ENCODE peak calls at places on chromosome 11, in four cellular contexts. One of them, this sample, is unnamed.

GRCh38 chr11:128553662-128554392 is 33.5 kb downstream of the ETS1 start:
- DNase-seq in NCI-H1417: no peak
- DNase-seq in HepG2: no peak
- DNase-seq in HFF-Myc: no peak
- DNase-seq in this sample: no peak

GRCh38 chr11:3037041-3037944 is 19.9 kb downstream of the CARS1 start:
- DNase-seq in NCI-H1417: peak
- DNase-seq in HepG2: peak
- DNase-seq in HFF-Myc: no peak
- DNase-seq in this sample: peak

GRCh38 chr11:79220171-79220570 is 220.7 kb downstream of the TENM4 start:
- DNase-seq in NCI-H1417: no peak
- DNase-seq in HepG2: no peak
- DNase-seq in HFF-Myc: no peak
- DNase-seq in this sample: no peak

GRCh38 chr11:86738615-86739014 is 61.7 kb upstream of the PRSS23 start:
- DNase-seq in NCI-H1417: no peak
- DNase-seq in HepG2: no peak
- DNase-seq in HFF-Myc: no peak
- DNase-seq in this sample: no peak

GRCh38 chr11:78277314-78277994 is 88.7 kb downstream of the USP35 start:
- DNase-seq in NCI-H1417: no peak
- DNase-seq in HepG2: peak
- DNase-seq in HFF-Myc: no peak
- DNase-seq in this sample: no peak

GRCh38 chr11:118633979-118634378 is 26.6 kb downstream of the PHLDB1 start:
- DNase-seq in NCI-H1417: no peak
- DNase-seq in HepG2: no peak
- DNase-seq in HFF-Myc: no peak
- DNase-seq in this sample: no peak

GRCh38 chr11:11148104-11148509 is 204.9 kb downstream of the CSNK2A3 start:
- DNase-seq in NCI-H1417: no peak
- DNase-seq in HepG2: no peak
- DNase-seq in HFF-Myc: peak
- DNase-seq in this sample: no peak

GRCh38 chr11:13008625-13009475 is at the start of gene RASSF10:
- DNase-seq in NCI-H1417: peak
- DNase-seq in HepG2: no peak
- DNase-seq in HFF-Myc: no peak
- DNase-seq in this sample: peak

GRCh38 chr11:61140416-61140815 is 20.8 kb downstream of the VPS37C start:
- DNase-seq in NCI-H1417: no peak
- DNase-seq in HepG2: no peak
- DNase-seq in HFF-Myc: no peak
- DNase-seq in this sample: no peak

GRCh38 chr11:114297806-114298700 is 1.9 kb downstream of the NNMT start:
- DNase-seq in NCI-H1417: no peak
- DNase-seq in HepG2: no peak
- DNase-seq in HFF-Myc: no peak
- DNase-seq in this sample: no peak

GRCh38 chr11:27041141-27041869 is 690 bp downstream of the BBOX1 start:
- DNase-seq in NCI-H1417: no peak
- DNase-seq in HepG2: no peak
- DNase-seq in HFF-Myc: no peak
- DNase-seq in this sample: no peak

GRCh38 chr11:1122356-1123002 is 35.3 kb upstream of the MUC5AC start:
- DNase-seq in NCI-H1417: no peak
- DNase-seq in HepG2: no peak
- DNase-seq in HFF-Myc: no peak
- DNase-seq in this sample: no peak

GRCh38 chr11:8612522-8612921 is 18.5 kb upstream of the STK33 start:
- DNase-seq in NCI-H1417: no peak
- DNase-seq in HepG2: no peak
- DNase-seq in HFF-Myc: no peak
- DNase-seq in this sample: no peak

GRCh38 chr11:76787911-76788596 is 4.9 kb downstream of the TSKU start:
- DNase-seq in NCI-H1417: no peak
- DNase-seq in HepG2: peak
- DNase-seq in HFF-Myc: no peak
- DNase-seq in this sample: no peak

GRCh38 chr11:109435121-109435742 is 13.2 kb downstream of the C11orf87 start:
- DNase-seq in NCI-H1417: no peak
- DNase-seq in HepG2: no peak
- DNase-seq in HFF-Myc: no peak
- DNase-seq in this sample: no peak

GRCh38 chr11:93572621-93573020 is 29.4 kb upstream of the SMCO4 start:
- DNase-seq in NCI-H1417: no peak
- DNase-seq in HepG2: no peak
- DNase-seq in HFF-Myc: no peak
- DNase-seq in this sample: no peak

GRCh38 chr11:102142333-102142732 is 32.1 kb downstream of the YAP1 start:
- DNase-seq in NCI-H1417: no peak
- DNase-seq in HepG2: no peak
- DNase-seq in HFF-Myc: no peak
- DNase-seq in this sample: no peak

GRCh38 chr11:46615756-46616155 is 1.3 kb downstream of the HARBI1 start:
- DNase-seq in NCI-H1417: no peak
- DNase-seq in HepG2: no peak
- DNase-seq in HFF-Myc: no peak
- DNase-seq in this sample: no peak

GRCh38 chr11:45659818-45660160 is 5.6 kb downstream of the CHST1 start:
- DNase-seq in NCI-H1417: no peak
- DNase-seq in HepG2: no peak
- DNase-seq in HFF-Myc: no peak
- DNase-seq in this sample: no peak

GRCh38 chr11:118211006-118211405 is 13.8 kb downstream of the JAML start:
- DNase-seq in NCI-H1417: no peak
- DNase-seq in HepG2: no peak
- DNase-seq in HFF-Myc: no peak
- DNase-seq in this sample: peak

GRCh38 chr11:6362868-6363678 is 27.2 kb upstream of the SMPD1 start:
- DNase-seq in NCI-H1417: peak
- DNase-seq in HepG2: peak
- DNase-seq in HFF-Myc: peak
- DNase-seq in this sample: peak

GRCh38 chr11:32440920-32441319 is 5.6 kb upstream of the WT1 start:
- DNase-seq in NCI-H1417: no peak
- DNase-seq in HepG2: no peak
- DNase-seq in HFF-Myc: no peak
- DNase-seq in this sample: no peak

GRCh38 chr11:27505781-27506180 is 788 bp downstream of the LIN7C start:
- DNase-seq in NCI-H1417: no peak
- DNase-seq in HepG2: peak
- DNase-seq in HFF-Myc: no peak
- DNase-seq in this sample: no peak

GRCh38 chr11:67060111-67060522 is 3.5 kb downstream of the RHOD start:
- DNase-seq in NCI-H1417: no peak
- DNase-seq in HepG2: no peak
- DNase-seq in HFF-Myc: no peak
- DNase-seq in this sample: no peak

GRCh38 chr11:15117751-15118150 is 3.0 kb downstream of the INSC start:
- DNase-seq in NCI-H1417: no peak
- DNase-seq in HepG2: no peak
- DNase-seq in HFF-Myc: no peak
- DNase-seq in this sample: no peak

GRCh38 chr11:117300773-117301172 is 9.6 kb downstream of the BACE1-AS start:
- DNase-seq in NCI-H1417: no peak
- DNase-seq in HepG2: no peak
- DNase-seq in HFF-Myc: no peak
- DNase-seq in this sample: no peak

GRCh38 chr11:420054-420910 is 5.5 kb upstream of the SIGIRR start:
- DNase-seq in NCI-H1417: no peak
- DNase-seq in HepG2: no peak
- DNase-seq in HFF-Myc: no peak
- DNase-seq in this sample: no peak

GRCh38 chr11:2655834-2656622 is 43.8 kb downstream of the KCNQ1OT1 start:
- DNase-seq in NCI-H1417: no peak
- DNase-seq in HepG2: no peak
- DNase-seq in HFF-Myc: peak
- DNase-seq in this sample: peak

GRCh38 chr11:74572349-74572748 is 20.0 kb upstream of the POLD3 start:
- DNase-seq in NCI-H1417: no peak
- DNase-seq in HepG2: no peak
- DNase-seq in HFF-Myc: no peak
- DNase-seq in this sample: no peak

GRCh38 chr11:61963282-61964057 is 4.0 kb downstream of the FTH1 start:
- DNase-seq in NCI-H1417: no peak
- DNase-seq in HepG2: no peak
- DNase-seq in HFF-Myc: no peak
- DNase-seq in this sample: no peak